ENCODE peak calls at places on chromosomes 16 and 17, in five cellular contexts. D is HCT116, Z is mucosa of descending colon, Q is AG04450, A is esophagus squamous epithelium. R is an unnamed sample. For H3K9me3, the result is how much of the 10 kb centered on the place peaks cover.

GRCh38 chr16:86519007-86519648 is 8.8 kb downstream of the FOXF1 start:
- DNase-seq in Q (no peak), A (no peak), Z (no peak), D (no peak), R (no peak)

GRCh38 chr17:34420254-34420766 is 57.3 kb upstream of the CCL1 start:
- DNase-seq in Q (peak), D (peak), A (no peak), Z (peak), R (peak)

GRCh38 chr16:67243481-67243880 is 3.8 kb downstream of the FHOD1 start:
- DNase-seq in D (no peak), A (no peak), Z (peak), Q (no peak), R (no peak)

GRCh38 chr17:6427284-6427781 is 7.6 kb downstream of the AIPL1 start:
- DNase-seq in D (no peak), Q (no peak), A (no peak), Z (no peak), R (no peak)

GRCh38 chr16:85018529-85019236 is 7.3 kb upstream of the ZDHHC7 start:
- DNase-seq in Q (no peak), D (no peak), Z (no peak), A (no peak), R (no peak)

GRCh38 chr16:74991593-74992403 is 6.9 kb upstream of the WDR59 start:
- DNase-seq in Q (no peak), A (no peak), D (no peak), Z (no peak), R (no peak)

GRCh38 chr17:76402711-76403110 is 18.3 kb downstream of the SPHK1 start:
- DNase-seq in D (no peak), A (no peak), Q (no peak), Z (no peak), R (peak)

GRCh38 chr16:23570992-23571632 is 13.6 kb downstream of the UBFD1 start:
- DNase-seq in A (no peak), D (no peak), Z (no peak), Q (no peak), R (no peak)

GRCh38 chr17:75088465-75088895 is 726 bp downstream of the SLC16A5 start:
- DNase-seq in Q (no peak), Z (no peak), D (no peak), A (no peak), R (no peak)

GRCh38 chr16:69494993-69495392 is 70.6 kb downstream of the CYB5B start:
- DNase-seq in D (peak), A (no peak), Q (no peak), Z (no peak), R (no peak)

GRCh38 chr17:82599674-82600661 is 48.3 kb downstream of the WDR45B start:
- DNase-seq in D (no peak), A (no peak), Z (no peak), Q (no peak), R (no peak)

GRCh38 chr17:19242323-19242722 is 5.2 kb downstream of the EPN2 start:
- DNase-seq in Q (no peak), A (no peak), Z (no peak), D (peak), R (no peak)

GRCh38 chr17:78142113-78142861 is 3.9 kb upstream of the C17orf99 start:
- DNase-seq in Z (peak), Q (peak), A (no peak), D (peak), R (no peak)

GRCh38 chr17:21397341-21398050 is 21.3 kb downstream of the KCNJ12 start:
- DNase-seq in D (no peak), Q (peak), Z (no peak), A (no peak), R (no peak)

GRCh38 chr16:6020162-6020980 is 922.8 kb upstream of the EEF2KMT start:
- DNase-seq in Q (no peak), D (no peak), Z (no peak), A (no peak), R (no peak)

GRCh38 chr16:74580828-74581227 is 26.1 kb downstream of the GLG1 start:
- DNase-seq in A (no peak), Z (no peak), Q (no peak), D (no peak), R (no peak)

GRCh38 chr16:558298-559020 is 1.7 kb upstream of the PRR35 start:
- DNase-seq in Z (no peak), D (no peak), Q (no peak), A (no peak), R (peak)

GRCh38 chr17:28916302-28916934 is 13.5 kb upstream of the DHRS13 start:
- DNase-seq in A (no peak), Q (no peak), D (peak), Z (no peak), R (no peak)

GRCh38 chr17:33038740-33039139 is 47.1 kb downstream of the SPACA3 start:
- DNase-seq in Z (peak), D (peak), A (no peak), Q (no peak), R (peak)

GRCh38 chr17:14203392-14203791 is 33.3 kb downstream of the CDRT15 start:
- DNase-seq in Z (no peak), D (no peak), A (no peak), Q (no peak), R (no peak)

GRCh38 chr16:4862639-4863038 is 15.4 kb downstream of the UBN1 start:
- DNase-seq in D (no peak), Z (no peak), A (no peak), Q (no peak), R (no peak)

GRCh38 chr16:82364690-82365089 is 194.7 kb upstream of the MPHOSPH6 start:
- DNase-seq in A (no peak), Q (no peak), Z (no peak), D (no peak), R (no peak)

GRCh38 chr16:89700649-89701424 is 668 bp downstream of the SPATA2L start:
- DNase-seq in A (no peak), D (no peak), Q (no peak), Z (peak), R (no peak)

GRCh38 chr16:84362410-84362809 is 5.9 kb upstream of the ATP2C2 start:
- DNase-seq in Q (no peak), A (no peak), D (no peak), Z (peak), R (no peak)

GRCh38 chr16:89072216-89073130 is 21.2 kb upstream of the ACSF3 start:
- DNase-seq in Q (no peak), Z (no peak), D (no peak), A (no peak), R (no peak)

GRCh38 chr17:81328925-81329278 is 33.8 kb upstream of the SLC38A10 start:
- DNase-seq in A (no peak), D (no peak), Z (no peak), Q (no peak), R (no peak)

GRCh38 chr16:85916141-85916890 is 17.4 kb downstream of the IRF8 start:
- DNase-seq in Q (no peak), Z (peak), A (no peak), D (no peak), R (peak)

GRCh38 chr17:1197781-1198490 is 18.2 kb upstream of the ABR start:
- DNase-seq in Q (no peak), A (peak), Z (peak), D (no peak), R (peak)

GRCh38 chr16:48613061-48613957 is 3.3 kb upstream of the N4BP1 start:
- DNase-seq in Z (no peak), A (no peak), D (no peak), Q (peak), R (no peak)

GRCh38 chr17:68698761-68699160 is 97.6 kb upstream of the FAM20A start:
- DNase-seq in Z (no peak), A (no peak), Q (no peak), D (no peak), R (peak)

GRCh38 chr16:12145918-12146317 is 169.4 kb downstream of the SNX29 start:
- DNase-seq in A (no peak), Q (no peak), D (no peak), Z (no peak), R (no peak)

GRCh38 chr17:80718428-80718827 is 173.8 kb downstream of the RPTOR start:
- DNase-seq in Z (no peak), A (no peak), Q (no peak), D (no peak), R (no peak)

GRCh38 chr17:7176870-7177209 is 2.3 kb downstream of the ASGR1 start:
- DNase-seq in D (no peak), Z (no peak), A (no peak), Q (no peak), R (no peak)

GRCh38 chr17:56762144-56762543 is 71.6 kb downstream of the C17orf67 start:
- DNase-seq in Z (no peak), D (no peak), A (no peak), Q (no peak), R (no peak)
- H3K9me3 ChIP-seq in Z (under half), D (under half), A (under half), Q (under half), R (under half)

GRCh38 chr16:64654137-64654652 is 467.7 kb downstream of the CDH11 start:
- DNase-seq in Z (no peak), Q (peak), A (no peak), D (no peak), R (no peak)

GRCh38 chr16:64648282-64648681 is 473.6 kb downstream of the CDH11 start:
- DNase-seq in A (no peak), Q (no peak), Z (no peak), D (no peak), R (no peak)
- H3K9me3 ChIP-seq in A (under half), Q (under half), Z (under half), D (under half), R (under half)

DNA sequence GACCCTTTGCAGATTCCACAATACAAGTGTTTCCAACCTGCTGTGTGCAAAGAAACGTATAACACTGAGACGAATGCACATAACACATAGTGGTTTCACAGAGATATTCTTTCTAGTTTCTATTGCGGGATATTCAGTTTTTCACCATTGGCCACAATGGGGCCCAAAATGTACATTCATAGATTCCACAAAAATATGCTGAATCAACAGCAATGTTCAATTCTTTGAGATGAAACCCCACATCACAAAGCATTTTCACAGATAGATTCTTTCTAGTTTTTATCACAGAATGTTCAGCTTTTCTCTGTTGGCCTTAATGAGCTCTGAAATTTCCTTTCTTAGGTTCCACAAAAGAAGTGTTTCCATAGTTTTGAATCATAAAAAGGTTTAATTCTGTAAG is 2472.3 kb downstream of the TP53TG3F start:
- DNase-seq in A (no peak), Z (no peak), D (no peak), Q (no peak), R (no peak)
- H3K9me3 ChIP-seq in A (under half), Z (half or more), D (under half), Q (under half), R (under half)

DNA sequence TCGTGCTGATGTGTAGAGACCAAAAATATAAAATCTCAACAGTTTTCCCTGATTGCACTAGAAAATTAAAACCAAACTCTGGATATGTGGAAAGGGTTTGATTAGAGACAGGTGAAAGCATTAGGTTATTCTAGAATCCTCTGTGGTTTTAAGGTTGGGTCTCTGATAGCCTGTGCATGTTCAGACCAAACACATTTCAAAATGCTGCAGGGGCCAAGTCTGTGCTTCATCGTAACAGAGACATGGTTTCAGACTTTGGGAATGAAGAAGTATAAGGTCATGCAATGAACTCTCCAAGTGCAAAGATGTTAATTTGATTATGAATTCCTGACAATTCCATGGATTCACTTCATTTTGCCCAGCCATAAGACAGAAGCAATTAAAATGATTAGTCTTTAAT is 261.0 kb upstream of the KCNJ16 start:
- DNase-seq in Z (no peak), A (no peak), Q (no peak), D (no peak), R (no peak)
- H3K9me3 ChIP-seq in Z (under half), A (under half), Q (under half), D (under half), R (under half)

DNA sequence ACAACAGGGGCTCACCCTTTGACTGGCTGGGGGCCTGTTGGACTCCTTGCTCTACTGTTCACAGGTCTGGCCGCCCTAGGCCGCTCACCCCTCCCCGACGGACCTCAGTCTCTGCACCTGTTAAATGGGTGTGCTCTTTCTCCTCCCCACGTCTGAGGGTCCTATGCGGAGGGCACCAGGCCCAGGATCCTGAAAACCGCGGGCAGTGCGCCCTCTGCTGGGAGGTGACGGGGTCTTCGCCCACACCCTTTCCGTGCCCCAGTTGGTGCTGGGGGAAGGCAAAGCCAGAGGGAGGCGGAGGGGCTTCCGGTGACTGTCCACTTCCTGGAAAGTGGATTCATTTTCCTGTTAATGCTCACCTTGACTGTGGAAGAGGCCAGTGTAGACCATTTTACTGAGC is 1010.9 kb downstream of the KCNJ18 start:
- DNase-seq in D (no peak), Z (no peak), Q (no peak), A (no peak), R (no peak)
- H3K9me3 ChIP-seq in D (under half), Z (half or more), Q (under half), A (under half), R (under half)

DNA sequence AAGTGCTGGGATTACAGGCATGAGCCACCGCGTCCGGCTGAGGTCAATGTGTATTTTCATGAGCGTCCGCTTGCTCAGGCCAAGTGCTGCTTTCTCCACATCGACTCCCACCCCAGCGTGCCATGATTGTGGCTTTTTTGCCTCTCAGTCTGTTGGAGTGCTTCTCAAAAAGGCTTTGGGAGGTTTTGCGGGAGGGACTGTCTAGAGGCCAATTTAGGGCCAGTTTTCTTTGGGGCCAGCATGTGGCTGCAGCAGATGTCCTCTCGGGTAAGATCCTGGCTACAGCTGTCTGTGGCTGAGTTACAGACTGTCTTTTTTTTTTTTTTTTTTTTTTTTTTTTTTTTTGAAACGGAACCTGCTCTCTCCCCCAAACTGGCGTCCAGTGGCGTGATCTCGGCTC is 6.5 kb downstream of the C16orf90 start:
- DNase-seq in Z (no peak), D (no peak), A (no peak), Q (no peak), R (no peak)
- H3K9me3 ChIP-seq in Z (under half), D (under half), A (under half), Q (under half), R (under half)

GRCh38 chr16:35182943-35183550 is 1723.6 kb downstream of the TP53TG3F start:
- DNase-seq in Q (no peak), D (no peak), A (no peak), Z (no peak), R (no peak)

GRCh38 chr16:35181422-35182030 is 1722.1 kb downstream of the TP53TG3F start:
- DNase-seq in A (no peak), Q (no peak), D (no peak), Z (no peak), R (no peak)

GRCh38 chr16:35184356-35184870 is 1725.0 kb downstream of the TP53TG3F start:
- DNase-seq in D (no peak), Z (no peak), A (no peak), Q (no peak), R (no peak)

GRCh38 chr16:35182043-35182677 is 1722.7 kb downstream of the TP53TG3F start:
- DNase-seq in Z (no peak), Q (no peak), D (no peak), A (no peak), R (no peak)

DNA sequence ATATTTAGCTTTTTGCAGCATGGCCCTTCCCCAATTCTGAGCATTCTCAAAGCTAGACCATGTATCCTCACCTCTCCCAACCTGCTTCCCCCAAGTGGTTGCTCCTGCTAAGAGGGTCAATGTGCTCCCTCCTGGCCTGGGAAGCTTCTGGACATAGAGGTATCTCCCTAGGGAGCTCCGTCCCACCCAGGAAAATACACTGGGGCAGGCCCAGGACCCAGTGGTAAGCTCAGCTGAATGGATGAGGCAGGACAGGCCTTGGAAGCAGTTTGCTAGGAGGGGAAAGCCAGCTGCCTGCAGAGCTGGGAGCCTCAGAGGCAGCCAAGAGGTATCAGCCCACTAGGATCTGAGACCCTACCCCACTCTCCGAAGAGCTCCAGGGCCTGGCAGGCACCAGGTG is 1721.6 kb downstream of the TP53TG3F start:
- DNase-seq in Z (no peak), Q (no peak), D (no peak), A (no peak), R (no peak)
- H3K9me3 ChIP-seq in Z (half or more), Q (half or more), D (under half), A (under half), R (under half)

DNA sequence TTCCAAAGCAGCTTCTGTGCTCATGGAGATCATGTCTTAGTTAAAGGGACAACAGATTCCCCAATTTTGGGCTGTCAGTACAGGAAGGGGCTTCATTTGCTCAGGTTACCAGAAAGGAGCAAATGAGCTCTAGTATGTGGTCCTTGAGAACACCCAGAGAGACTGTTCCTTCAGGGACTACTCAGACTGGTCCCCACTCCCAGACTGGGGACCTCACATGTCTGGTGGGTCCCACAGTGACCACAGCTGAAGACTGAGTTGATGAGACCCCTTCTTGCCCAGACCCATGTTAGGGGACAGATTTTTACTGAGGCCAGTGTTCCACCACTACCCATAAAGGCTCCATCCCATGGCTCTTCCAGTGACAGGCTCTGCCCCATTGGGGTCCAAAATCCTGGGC is 1695.2 kb downstream of the TP53TG3F start:
- DNase-seq in A (no peak), D (no peak), Q (no peak), Z (no peak), R (no peak)
- H3K9me3 ChIP-seq in A (under half), D (under half), Q (under half), Z (half or more), R (under half)